ENCODE peak calls at places on chromosomes 4 and X, in seven cellular contexts. U, L, S, A, R, W and M are unnamed samples.

GRCh38 chr4:5753366-5753765 is 42.4 kb downstream of the EVC start:
- DNase-seq in U (no peak), L (no peak), S (no peak), A (no peak), R (no peak), W (no peak), M (no peak)

GRCh38 chr4:4274226-4274625 is 15.7 kb downstream of the LYAR start:
- DNase-seq in U (no peak), L (no peak), S (no peak), A (no peak), R (no peak), W (no peak), M (no peak)

GRCh38 chr4:152500798-152501434 is 35.0 kb downstream of the FBXW7 start:
- DNase-seq in U (peak), L (peak), S (peak), A (peak), R (peak), W (peak), M (peak)

GRCh38 chrX:24890677-24891076 is 125.1 kb downstream of the ARX start:
- DNase-seq in U (no peak), L (no peak), S (no peak), A (no peak), R (no peak), W (no peak), M (no peak)

GRCh38 chr4:14379148-14379547 is 623.1 kb upstream of the CPEB2 start:
- DNase-seq in U (peak), L (no peak), S (no peak), A (peak), R (no peak), W (no peak), M (no peak)

GRCh38 chrX:22399793-22400192 is 127.1 kb downstream of the CBLL2 start:
- DNase-seq in U (peak), L (no peak), S (peak), A (no peak), R (peak), W (no peak), M (peak)

GRCh38 chrX:100850317-100850716 is 23.8 kb downstream of the NOX1 start:
- DNase-seq in U (no peak), L (no peak), S (no peak), A (no peak), R (no peak), W (no peak), M (no peak)

GRCh38 chr4:82371398-82371972 is 2.3 kb downstream of the HNRNPD start:
- DNase-seq in U (peak), L (peak), S (no peak), A (peak), R (no peak), W (no peak), M (no peak)

GRCh38 chr4:14695411-14695810 is 306.9 kb upstream of the CPEB2 start:
- DNase-seq in U (no peak), L (no peak), S (no peak), A (peak), R (no peak), W (no peak), M (no peak)

GRCh38 chrX:110056419-110056818 is 53.5 kb downstream of the TMEM164 start:
- DNase-seq in U (no peak), L (no peak), S (no peak), A (no peak), R (no peak), W (no peak), M (no peak)

GRCh38 chr4:91283726-91284125 is 1020.0 kb upstream of the GRID2 start:
- DNase-seq in U (no peak), L (no peak), S (no peak), A (no peak), R (no peak), W (no peak), M (no peak)

GRCh38 chr4:128191115-128191897 is 96.3 kb downstream of the PGRMC2 start:
- DNase-seq in U (peak), L (peak), S (peak), A (peak), R (peak), W (peak), M (peak)

GRCh38 chr4:118941799-118942198 is 53.1 kb downstream of the SYNPO2 start:
- DNase-seq in U (peak), L (no peak), S (no peak), A (peak), R (no peak), W (no peak), M (no peak)

GRCh38 chr4:128153795-128154194 is 92.7 kb downstream of the LARP1B start:
- DNase-seq in U (no peak), L (no peak), S (no peak), A (no peak), R (no peak), W (no peak), M (no peak)

GRCh38 chrX:3697701-3698279 is 15.7 kb downstream of the PRKX start:
- DNase-seq in U (peak), L (peak), S (peak), A (peak), R (peak), W (peak), M (peak)

GRCh38 chr4:79241846-79242245 is 84.0 kb downstream of the NAA11 start:
- DNase-seq in U (peak), L (peak), S (peak), A (peak), R (peak), W (no peak), M (no peak)

GRCh38 chr4:47698837-47699236 is 139.0 kb downstream of the CORIN start:
- DNase-seq in U (no peak), L (no peak), S (no peak), A (no peak), R (no peak), W (no peak), M (no peak)

GRCh38 chr4:157223446-157223845 is 2.9 kb downstream of the GRIA2 start:
- DNase-seq in U (no peak), L (no peak), S (no peak), A (no peak), R (no peak), W (peak), M (no peak)

GRCh38 chr4:52376107-52376704 is 282.9 kb downstream of the USP46 start:
- DNase-seq in U (peak), L (peak), S (peak), A (peak), R (peak), W (peak), M (peak)

GRCh38 chr4:135186002-135186401 is 984.4 kb upstream of the PABPC4L start:
- DNase-seq in U (no peak), L (peak), S (no peak), A (no peak), R (no peak), W (no peak), M (no peak)

GRCh38 chr4:146165840-146166239 is 9.7 kb upstream of the LSM6 start:
- DNase-seq in U (peak), L (no peak), S (no peak), A (peak), R (no peak), W (no peak), M (no peak)

GRCh38 chr4:113331811-113332210 is 282.4 kb downstream of the ANK2 start:
- DNase-seq in U (no peak), L (peak), S (no peak), A (no peak), R (no peak), W (no peak), M (no peak)

GRCh38 chr4:57093816-57094481 is 16.2 kb downstream of the IGFBP7 start:
- DNase-seq in U (no peak), L (no peak), S (no peak), A (peak), R (no peak), W (no peak), M (peak)

GRCh38 chr4:151524610-151525009 is 115.6 kb downstream of the FHIP1A start:
- DNase-seq in U (no peak), L (peak), S (no peak), A (no peak), R (no peak), W (no peak), M (no peak)

GRCh38 chrX:135295238-135295943 is 13.9 kb upstream of the ETDC start:
- DNase-seq in U (peak), L (peak), S (no peak), A (peak), R (peak), W (peak), M (no peak)

GRCh38 chr4:41644288-41644914 is 104.1 kb downstream of the PHOX2B start:
- DNase-seq in U (peak), L (peak), S (no peak), A (peak), R (peak), W (peak), M (peak)

GRCh38 chrX:143788265-143788664 is 67.7 kb upstream of the SPANXN2 start:
- DNase-seq in U (peak), L (peak), S (peak), A (peak), R (peak), W (no peak), M (peak)

GRCh38 chr4:104571341-104571740 is 76.6 kb upstream of the CXXC4 start:
- DNase-seq in U (no peak), L (peak), S (no peak), A (no peak), R (no peak), W (no peak), M (no peak)

GRCh38 chrX:13968198-13968597 is 61.5 kb downstream of the GEMIN8 start:
- DNase-seq in U (no peak), L (no peak), S (no peak), A (no peak), R (no peak), W (no peak), M (no peak)